ENCODE peak calls at places on chromosomes 2 and 18, in seven cellular contexts. R is sigmoid colon, F is esophagus muscularis mucosa, K is GM12878, S is tibial nerve, B is A549, N is K562. W is an unnamed sample.

GRCh38 chr18:36464126-36464651 is 166.7 kb downstream of the FHOD3 start:
- DNase-seq in F (no peak), B (no peak), N (no peak), K (no peak), S (no peak), R (no peak), W (no peak)

GRCh38 chr2:40304340-40304739 is 147.6 kb downstream of the SLC8A1 start:
- DNase-seq in N (no peak), B (no peak), R (no peak), F (no peak), S (no peak), K (no peak), W (no peak)

GRCh38 chr2:28530785-28531184 is 34.9 kb downstream of the PLB1 start:
- DNase-seq in K (no peak), F (no peak), B (no peak), R (no peak), S (no peak), N (no peak), W (no peak)

GRCh38 chr2:209322905-209323517 is 100.8 kb upstream of the MAP2 start:
- DNase-seq in F (no peak), K (no peak), S (no peak), B (no peak), R (no peak), N (no peak), W (no peak)

GRCh38 chr2:158482594-158482993 is 25.8 kb downstream of the PKP4 start:
- DNase-seq in S (no peak), N (no peak), F (no peak), R (no peak), K (no peak), B (no peak), W (no peak)

GRCh38 chr18:78041218-78041617 is 791.6 kb downstream of the GALR1 start:
- DNase-seq in F (no peak), N (no peak), B (no peak), S (no peak), R (no peak), K (no peak), W (no peak)

GRCh38 chr2:36277146-36277808 is 78.3 kb upstream of the CRIM1 start:
- DNase-seq in S (no peak), K (no peak), R (no peak), F (no peak), N (no peak), B (no peak), W (no peak)

GRCh38 chr2:226797989-226798421 is 1.6 kb downstream of the IRS1 start:
- DNase-seq in N (no peak), S (no peak), R (peak; percentile 73), F (no peak), K (no peak), B (no peak), W (no peak)

GRCh38 chr2:232843860-232844259 is 26.2 kb upstream of the SNORC start:
- DNase-seq in K (no peak), F (no peak), S (no peak), B (no peak), R (no peak), N (no peak), W (no peak)

GRCh38 chr2:196954001-196954400 is 27.5 kb upstream of the PGAP1 start:
- DNase-seq in R (no peak), S (no peak), F (no peak), N (no peak), B (no peak), K (no peak), W (no peak)

GRCh38 chr18:13262839-13263691 is 44.5 kb downstream of the LDLRAD4 start:
- DNase-seq in N (no peak), F (no peak), S (no peak), R (no peak), K (no peak), B (no peak), W (no peak)

GRCh38 chr2:112166801-112167499 is 28.8 kb downstream of the FBLN7 start:
- DNase-seq in K (no peak), N (no peak), F (no peak), S (no peak), B (no peak), R (no peak), W (no peak)

GRCh38 chr2:178194600-178195389 is 483 bp downstream of the OSBPL6 start:
- DNase-seq in N (peak; percentile 64), K (no peak), S (peak; percentile 15), B (no peak), R (peak; percentile 70), F (no peak), W (peak; percentile 47)

GRCh38 chr2:101828267-101829017 is 130.9 kb downstream of the MAP4K4 start:
- DNase-seq in B (no peak), N (no peak), S (no peak), R (no peak), K (no peak), F (no peak), W (no peak)

GRCh38 chr2:200509227-200509607 is 651 bp downstream of the KCTD18 start:
- DNase-seq in B (peak; percentile 38), S (no peak), F (no peak), R (no peak), K (no peak), N (peak; percentile 27), W (no peak)

GRCh38 chr2:242075163-242075562 is 205.6 kb downstream of the RTP5 start:
- DNase-seq in N (no peak), F (no peak), B (no peak), S (no peak), R (no peak), K (no peak), W (no peak)

GRCh38 chr2:82837588-82838304 is 1621.3 kb downstream of the SUCLG1 start:
- DNase-seq in S (no peak), F (no peak), B (no peak), R (no peak), K (no peak), N (no peak), W (no peak)

GRCh38 chr18:28108801-28109200 is 68.1 kb downstream of the CDH2 start:
- DNase-seq in N (no peak), B (no peak), R (no peak), K (no peak), S (no peak), F (no peak), W (no peak)

GRCh38 chr18:53909668-53910067 is 314.8 kb downstream of the MBD2 start:
- DNase-seq in R (no peak), S (no peak), K (no peak), B (peak; percentile 3), F (no peak), N (peak; percentile 8), W (no peak)

GRCh38 chr2:20588918-20589871 is 61.7 kb downstream of the HS1BP3 start:
- DNase-seq in F (no peak), N (no peak), B (no peak), R (peak; percentile 60), S (peak; percentile 10), K (no peak), W (peak; percentile 25)

GRCh38 chr18:71529708-71530303 is 1014.3 kb downstream of the CBLN2 start:
- DNase-seq in N (no peak), K (no peak), S (no peak), F (no peak), R (no peak), B (no peak), W (no peak)

GRCh38 chr2:118051956-118052355 is 36.3 kb upstream of the INSIG2 start:
- DNase-seq in B (no peak), N (no peak), K (no peak), S (no peak), R (no peak), F (no peak), W (no peak)
- TF ChIP-seq EP300 in B (no peak), N (no peak), K (no peak), S (no peak), R (no peak), F (no peak), W (no peak)

GRCh38 chr2:74206180-74206688 is 7.8 kb downstream of the MTHFD2 start:
- DNase-seq in S (no peak), N (peak; percentile 51), B (no peak), R (no peak), F (no peak), K (peak; percentile 61), W (no peak)
- TF ChIP-seq EP300 in S (peak; percentile 73), N (no peak), B (no peak), R (no peak), F (no peak), K (peak; percentile 48), W (peak; percentile 55)

GRCh38 chr18:79068299-79068945 is 772 bp upstream of the ATP9B start:
- DNase-seq in B (no peak), R (no peak), N (no peak), F (no peak), K (peak; percentile 11), S (peak; percentile 19), W (no peak)

GRCh38 chr18:79070486-79070885 is 1.3 kb downstream of the ATP9B start:
- DNase-seq in B (no peak), K (no peak), R (no peak), S (no peak), F (no peak), N (no peak), W (no peak)

GRCh38 chr18:79069792-79070151 is 578 bp downstream of the ATP9B start:
- DNase-seq in F (no peak), B (no peak), S (no peak), N (no peak), R (no peak), K (no peak), W (no peak)

GRCh38 chr18:79067611-79068010 is 1.6 kb upstream of the ATP9B start:
- DNase-seq in F (no peak), S (no peak), K (no peak), N (no peak), R (no peak), B (no peak), W (no peak)

GRCh38 chr18:79068946-79069791 is at the start of gene ATP9B:
- DNase-seq in R (peak; percentile 99), K (peak; percentile 88), S (peak; percentile 96), F (peak; percentile 99), B (peak; percentile 63), N (peak; percentile 91), W (peak; percentile 100)
- TF ChIP-seq EP300 in R (no peak), K (no peak), S (peak; percentile 85), F (peak; percentile 73), B (no peak), N (no peak), W (peak; percentile 98)

GRCh38 chr2:163771596-163771995 is 35.8 kb upstream of the FIGN start:
- DNase-seq in R (no peak), B (peak; percentile 2), S (no peak), K (no peak), F (no peak), N (no peak), W (no peak)

GRCh38 chr2:163775304-163775703 is 39.5 kb upstream of the FIGN start:
- DNase-seq in N (no peak), B (no peak), S (no peak), R (no peak), K (no peak), F (no peak), W (no peak)

GRCh38 chr2:163773276-163773675 is 37.5 kb upstream of the FIGN start:
- DNase-seq in B (no peak), S (no peak), R (no peak), K (no peak), N (no peak), F (no peak), W (no peak)

GRCh38 chr2:163778045-163778753 is 42.4 kb upstream of the FIGN start:
- DNase-seq in K (no peak), R (no peak), N (no peak), F (no peak), B (peak; percentile 15), S (no peak), W (no peak)

DNA sequence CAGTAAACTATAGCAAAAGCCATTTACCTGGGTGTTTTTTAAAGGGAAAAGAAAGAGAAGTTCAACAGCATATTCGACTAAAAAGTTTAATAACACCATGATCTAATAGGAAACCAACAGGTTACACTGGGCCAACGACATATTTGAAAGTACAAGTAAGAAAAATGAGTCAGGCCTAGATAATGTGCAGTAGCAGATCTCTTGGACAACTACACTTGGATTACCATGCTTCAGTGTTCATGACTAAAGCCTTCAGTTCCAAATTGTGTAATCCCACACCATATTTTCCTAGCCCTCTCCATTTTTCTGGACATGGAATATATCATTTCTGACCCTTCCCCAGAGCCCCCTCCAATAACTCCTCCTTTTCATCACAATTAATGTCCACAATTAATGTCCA is 39.1 kb upstream of the FIGN start:
- DNase-seq in N (no peak), R (no peak), K (no peak), S (no peak), F (no peak), B (peak; percentile 24), W (no peak)
- TF ChIP-seq EP300 in N (no peak), R (no peak), K (no peak), S (no peak), F (no peak), B (no peak), W (no peak)